ENCODE peak calls at places on chromosomes 6 and 20, in five cellular contexts. D is HepG2, C is H1, T is GM12878, N is HCT116. M is an unnamed sample.
A peak's percentile ranks its signal among the peaks of the same experiment; 100 is the strongest.

GRCh38 chr6:75217203-75217602 is 11.3 kb upstream of the COL12A1 start:
- DNase-seq in D (no peak), C (no peak), T (no peak), N (no peak), M (no peak)

GRCh38 chr6:7165002-7165735 is 57.4 kb downstream of the RREB1 start:
- DNase-seq in D (peak; percentile 94), C (no peak), T (no peak), N (no peak), M (no peak)

GRCh38 chr6:139832906-139833305 is 458.5 kb upstream of the CITED2 start:
- DNase-seq in D (no peak), C (no peak), T (no peak), N (no peak), M (no peak)

GRCh38 chr20:38001173-38001875 is 31.9 kb downstream of the TTI1 start:
- DNase-seq in D (no peak), C (no peak), T (no peak), N (no peak), M (no peak)

GRCh38 chr6:96794980-96795379 is 42.3 kb downstream of the GPR63 start:
- DNase-seq in D (no peak), C (no peak), T (no peak), N (no peak), M (no peak)

GRCh38 chr6:157997893-157998608 is 16.4 kb downstream of the SYNJ2 start:
- DNase-seq in D (no peak), C (no peak), T (no peak), N (no peak), M (no peak)

GRCh38 chr20:15930324-15931305 is 642.6 kb downstream of the KIF16B start:
- DNase-seq in D (peak; percentile 28), C (no peak), T (no peak), N (no peak), M (no peak)

GRCh38 chr6:170206317-170206621 is 84.6 kb downstream of the DLL1 start:
- DNase-seq in D (no peak), C (no peak), T (no peak), N (no peak), M (no peak)

GRCh38 chr20:46063652-46064054 is 26.1 kb downstream of the NCOA5 start:
- DNase-seq in D (no peak), C (no peak), T (peak; percentile 12), N (no peak), M (no peak)

GRCh38 chr6:2731281-2731909 is 19.3 kb downstream of the MYLK4 start:
- DNase-seq in D (no peak), C (no peak), T (no peak), N (no peak), M (no peak)

GRCh38 chr6:43668151-43669028 is 19.2 kb downstream of the MRPS18A start:
- DNase-seq in D (peak; percentile 76), C (peak; percentile 60), T (peak; percentile 61), N (peak; percentile 56), M (no peak)

GRCh38 chr6:151063339-151063738 is 176.4 kb upstream of the AKAP12 start:
- DNase-seq in D (no peak), C (no peak), T (no peak), N (peak; percentile 74), M (no peak)

GRCh38 chr6:37019065-37019450 is 13.6 kb downstream of the FGD2 start:
- DNase-seq in D (peak; percentile 60), C (no peak), T (no peak), N (no peak), M (no peak)

GRCh38 chr20:41140226-41141133 is 3.1 kb downstream of the PLCG1 start:
- DNase-seq in D (peak; percentile 69), C (no peak), T (no peak), N (no peak), M (no peak)

GRCh38 chr20:63457737-63458136 is 14.7 kb downstream of the KCNQ2 start:
- DNase-seq in D (no peak), C (no peak), T (no peak), N (no peak), M (no peak)
- TF ChIP-seq ZNF274 in D (no peak), C (no peak), T (no peak), N (no peak), M (no peak)

GRCh38 chr20:31684153-31685003 is 38.3 kb downstream of the BCL2L1 start:
- DNase-seq in D (no peak), C (no peak), T (no peak), N (no peak), M (no peak)
- H3K4me1 ChIP-seq in D (peaks cover 80% of the 10 kb centered on the region), C (peaks cover 3% of the 10 kb centered on the region), T (peaks cover 26% of the 10 kb centered on the region), N (peaks cover 87% of the 10 kb centered on the region), M (peaks cover under 1% of the 10 kb centered on the region)

GRCh38 chr6:24908555-24908954 is 27.2 kb downstream of the RIPOR2 start:
- DNase-seq in D (no peak), C (no peak), T (no peak), N (no peak), M (no peak)

GRCh38 chr6:24907959-24908358 is 27.8 kb downstream of the RIPOR2 start:
- DNase-seq in D (no peak), C (no peak), T (no peak), N (no peak), M (no peak)

GRCh38 chr6:24910331-24910849 is 25.4 kb downstream of the RIPOR2 start:
- DNase-seq in D (no peak), C (no peak), T (no peak), N (no peak), M (no peak)

GRCh38 chr6:24910850-24911712 is 24.7 kb downstream of the RIPOR2 start:
- DNase-seq in D (no peak), C (no peak), T (no peak), N (no peak), M (no peak)

DNA sequence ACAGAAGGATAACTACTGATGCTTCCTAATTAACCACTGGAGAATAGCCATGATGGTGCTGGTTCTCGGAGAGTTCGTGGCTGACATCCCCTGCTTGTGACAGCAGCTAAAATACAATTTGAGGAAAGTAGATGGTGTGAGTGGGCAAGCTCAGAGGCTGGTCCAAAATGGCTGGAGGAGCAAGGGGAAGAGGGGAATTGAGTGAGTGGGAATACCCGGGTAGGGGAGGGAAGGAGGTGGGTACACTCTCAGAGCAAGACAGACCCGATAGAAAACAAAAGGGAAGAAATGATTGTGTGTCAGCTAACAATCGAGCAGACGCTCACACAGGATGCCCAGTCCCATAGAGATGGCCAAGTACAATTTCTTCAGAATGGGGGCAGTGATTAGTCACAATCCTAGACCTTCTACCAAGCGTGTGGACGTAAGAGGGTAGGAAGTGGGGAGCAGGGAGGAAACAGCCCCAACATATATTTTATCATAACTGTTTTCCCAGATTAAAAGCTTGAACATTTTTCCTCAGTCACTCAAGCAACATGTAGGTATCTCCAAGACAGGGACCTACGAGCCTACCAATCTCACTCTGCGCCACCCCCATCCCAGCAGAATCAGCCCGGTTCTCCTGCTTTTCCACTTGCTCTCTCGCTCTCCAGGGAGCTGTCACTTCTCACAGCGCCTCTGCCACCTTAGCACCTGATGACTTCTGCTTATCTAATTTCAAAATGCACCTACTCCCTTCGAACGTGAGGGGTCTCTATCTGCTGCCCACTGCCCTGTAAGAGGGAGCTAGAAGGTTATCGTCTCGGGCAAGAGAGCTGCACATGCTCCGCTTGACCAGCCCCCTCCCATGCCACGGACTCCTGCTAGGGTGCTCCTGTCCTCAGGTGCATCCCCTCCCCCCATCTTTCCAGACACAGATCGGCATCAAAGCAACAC is 26.2 kb downstream of the RIPOR2 start:
- DNase-seq in D (no peak), C (no peak), T (no peak), N (no peak), M (no peak)
- H3K4me3 ChIP-seq in D (no peak overlapping the region), C (peak overlapping the region; percentile 57), T (peak overlapping the region; percentile 86), N (no peak overlapping the region), M (no peak overlapping the region)

DNA sequence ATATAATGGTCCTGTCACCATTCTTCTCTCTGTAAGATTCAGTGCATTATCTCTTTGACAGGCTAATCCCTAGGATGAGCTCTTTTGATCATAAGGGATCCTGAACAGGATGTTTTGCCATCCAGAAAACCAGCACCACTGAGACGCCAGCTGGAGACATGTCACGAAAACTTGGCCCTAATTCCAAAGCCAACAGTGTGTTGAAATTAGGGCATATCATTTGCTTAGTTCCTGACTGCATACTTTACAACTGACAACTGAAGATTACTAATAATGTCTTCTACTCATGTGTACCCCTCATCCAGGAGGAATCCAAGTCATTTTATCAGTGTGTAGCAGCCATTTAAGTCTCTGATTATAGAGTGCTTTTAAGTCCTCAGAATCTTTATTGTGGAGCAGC is 243.6 kb downstream of the KCNQ5 start:
- DNase-seq in D (no peak), C (no peak), T (no peak), N (no peak), M (no peak)
- TF ChIP-seq ZNF274 in D (no peak), C (no peak), T (no peak), N (no peak), M (no peak)

GRCh38 chr20:57940376-57940775 is 230.6 kb upstream of the PMEPA1 start:
- DNase-seq in D (no peak), C (no peak), T (no peak), N (no peak), M (no peak)
- H3K4me1 ChIP-seq in D (no peaks in the 10 kb centered on the region), C (no peaks in the 10 kb centered on the region), T (no peaks in the 10 kb centered on the region), N (no peaks in the 10 kb centered on the region), M (peaks cover 11% of the 10 kb centered on the region)

GRCh38 chr6:15330174-15330934 is 84.5 kb downstream of the JARID2 start:
- DNase-seq in D (no peak), C (no peak), T (no peak), N (no peak), M (no peak)

GRCh38 chr6:15329154-15329781 is 83.4 kb downstream of the JARID2 start:
- DNase-seq in D (no peak), C (no peak), T (no peak), N (no peak), M (no peak)

GRCh38 chr6:15331629-15332241 is 85.9 kb downstream of the JARID2 start:
- DNase-seq in D (no peak), C (no peak), T (no peak), N (no peak), M (no peak)

GRCh38 chr6:15332441-15332840 is 86.6 kb downstream of the JARID2 start:
- DNase-seq in D (no peak), C (no peak), T (no peak), N (no peak), M (no peak)

DNA sequence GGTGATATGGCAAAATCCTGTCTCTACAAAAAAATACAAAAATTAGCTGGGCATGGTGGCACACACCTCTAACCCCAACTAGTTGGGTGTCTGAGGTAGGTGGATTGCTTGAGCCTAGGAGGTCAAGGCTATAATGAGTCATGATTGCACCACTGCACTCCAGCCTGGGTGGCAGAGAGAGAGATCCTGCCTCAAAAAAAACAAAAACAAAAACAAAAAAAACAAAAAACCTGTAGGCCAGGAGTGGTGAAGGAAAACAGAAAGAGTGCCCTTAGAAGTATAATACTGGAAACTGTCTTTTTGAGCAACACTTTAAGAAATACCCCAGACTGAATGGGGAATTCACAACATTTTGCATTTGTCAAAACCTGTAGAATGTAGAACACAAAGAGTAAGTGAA is 85.3 kb downstream of the JARID2 start:
- DNase-seq in D (peak; percentile 49), C (no peak), T (no peak), N (no peak), M (no peak)
- H3K4me3 ChIP-seq in D (no peak overlapping the region), C (no peak overlapping the region), T (peak overlapping the region; percentile 61), N (no peak overlapping the region), M (no peak overlapping the region)

GRCh38 chr6:35759401-35759800 is 17.0 kb upstream of the CLPSL2 start:
- DNase-seq in D (no peak), C (no peak), T (no peak), N (no peak), M (no peak)
- TF ChIP-seq ZNF274 in D (no peak), C (no peak), T (no peak), N (no peak), M (no peak)

M was measured in NT2/D1.